ENCODE peak calls at places on chromosomes 3 and 15, in four cellular contexts. Z, M, X and C are unnamed samples.

GRCh38 chr3:69929019-69929418 is 70.5 kb upstream of the SAMMSON start:
- DNase-seq in Z (no peak), M (no peak), X (no peak), C (no peak)

GRCh38 chr3:9787714-9788113 is 4.6 kb downstream of the TADA3 start:
- DNase-seq in M (no peak), X (no peak), Z (no peak), C (peak)

GRCh38 chr3:69761896-69762789 is 22.9 kb downstream of the MITF start:
- DNase-seq in Z (no peak), X (no peak), M (no peak), C (peak)

GRCh38 chr3:194285024-194285858 is 65.9 kb downstream of the CPN2 start:
- DNase-seq in M (no peak), Z (no peak), X (no peak), C (peak)

GRCh38 chr3:194447161-194447560 is 39.6 kb downstream of the ATP13A3 start:
- DNase-seq in Z (no peak), X (no peak), M (peak), C (no peak)

GRCh38 chr15:66085128-66085527 is 168.4 kb downstream of the MEGF11 start:
- DNase-seq in Z (no peak), X (no peak), M (no peak), C (no peak)

GRCh38 chr3:173912126-173912525 is 514.6 kb downstream of the NLGN1 start:
- DNase-seq in Z (no peak), M (no peak), X (no peak), C (peak)

GRCh38 chr3:187101184-187102072 is 37.9 kb downstream of the RPL39L start:
- DNase-seq in Z (peak), M (peak), X (no peak), C (peak)

GRCh38 chr3:160554980-160555379 is 10.4 kb downstream of the KPNA4 start:
- DNase-seq in M (no peak), Z (no peak), X (no peak), C (no peak)

GRCh38 chr3:88936837-88937236 is 170.6 kb upstream of the EPHA3 start:
- DNase-seq in X (no peak), Z (no peak), M (no peak), C (no peak)

GRCh38 chr3:59766165-59766872 is 716.5 kb upstream of the CFAP20DC start:
- DNase-seq in Z (no peak), M (no peak), X (no peak), C (peak)

GRCh38 chr3:15858547-15859506 is 61.0 kb upstream of the ANKRD28 start:
- DNase-seq in M (peak), Z (peak), X (peak), C (no peak)

GRCh38 chr15:62307551-62307950 is 142.5 kb upstream of the C2CD4B start:
- DNase-seq in M (no peak), Z (no peak), X (no peak), C (peak)

GRCh38 chr15:72953306-72953705 is 99.0 kb upstream of the NEO1 start:
- DNase-seq in X (no peak), Z (no peak), M (no peak), C (no peak)

GRCh38 chr3:188061133-188061532 is 92.8 kb upstream of the LPP start:
- DNase-seq in Z (peak), M (no peak), X (no peak), C (peak)

GRCh38 chr15:76449455-76449854 is 112.9 kb downstream of the ISL2 start:
- DNase-seq in M (no peak), Z (no peak), X (no peak), C (no peak)

GRCh38 chr15:90000175-90000923 is 775 bp upstream of the ZNF710 start:
- DNase-seq in M (peak), X (no peak), Z (peak), C (peak)

GRCh38 chr3:46666471-46666845 is 27.0 kb downstream of the ALS2CL start:
- DNase-seq in X (no peak), Z (no peak), M (no peak), C (no peak)

GRCh38 chr15:99958426-99959097 is 225.3 kb upstream of the LYSMD4 start:
- DNase-seq in M (no peak), Z (no peak), X (no peak), C (no peak)

GRCh38 chr15:74315626-74316025 is 51.8 kb downstream of the CYP11A1 start:
- DNase-seq in M (peak), X (peak), Z (no peak), C (no peak)

GRCh38 chr15:85398822-85399221 is 18.4 kb downstream of the AKAP13 start:
- DNase-seq in M (no peak), Z (no peak), X (no peak), C (no peak)

GRCh38 chr3:169965562-169965961 is 1.0 kb upstream of the SEC62 start:
- DNase-seq in Z (no peak), X (no peak), M (no peak), C (no peak)

GRCh38 chr3:52490035-52490937 is 4.9 kb upstream of the STAB1 start:
- DNase-seq in X (no peak), Z (no peak), M (no peak), C (no peak)

GRCh38 chr3:53045784-53046170 is at the start of gene SFMBT1:
- DNase-seq in M (peak), Z (peak), X (no peak), C (peak)

GRCh38 chr15:66923438-66923881 is 141.9 kb upstream of the SMAD3 start:
- DNase-seq in X (no peak), M (peak), Z (no peak), C (no peak)

GRCh38 chr3:107825556-107825955 is 265.3 kb downstream of the CD47 start:
- DNase-seq in Z (no peak), M (no peak), X (no peak), C (no peak)
- TF ChIP-seq FOS in Z (no peak), M (no peak), X (no peak), C (no peak)

DNA sequence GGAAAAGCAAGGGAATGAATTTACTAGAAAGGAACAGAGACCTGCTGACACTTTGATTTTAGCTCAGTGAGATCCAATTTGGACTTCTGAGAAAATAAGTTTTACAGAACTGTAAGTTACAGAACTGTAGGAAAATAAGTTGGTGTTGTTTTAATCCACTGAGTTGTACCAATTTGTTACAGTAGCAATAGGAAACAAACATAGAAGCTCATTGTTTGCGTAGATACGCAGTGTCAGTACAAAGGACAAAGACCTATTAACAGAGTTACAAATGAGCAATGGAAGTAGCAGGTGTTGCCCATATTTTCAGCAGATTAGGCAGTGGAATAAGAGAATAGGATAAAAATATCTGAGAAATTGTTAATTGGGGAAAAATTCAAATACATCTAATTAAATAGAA is 385.8 kb upstream of the CNTN6 start:
- DNase-seq in Z (no peak), X (no peak), M (no peak), C (no peak)
- TF ChIP-seq FOS in Z (no peak), X (no peak), M (no peak), C (no peak)

DNA sequence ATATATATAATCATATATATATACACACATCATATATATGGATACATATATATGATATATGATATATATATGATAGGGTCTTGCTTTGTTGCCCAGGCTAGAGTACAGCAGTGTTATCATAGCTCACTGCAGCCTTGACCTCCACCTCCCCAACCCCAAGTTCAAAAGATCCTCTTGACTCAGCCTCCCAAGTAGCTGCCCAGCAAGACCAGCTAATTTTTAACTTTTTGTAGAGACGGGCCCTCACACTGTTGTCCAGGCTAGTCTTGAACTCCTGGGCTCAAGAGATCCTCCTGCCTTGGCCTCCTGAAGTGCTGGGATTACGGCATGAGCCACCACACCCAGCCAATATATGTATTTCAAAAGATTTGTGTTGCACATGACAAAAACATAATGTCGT is 83.0 kb downstream of the TBL1XR1 start:
- DNase-seq in Z (no peak), X (no peak), M (no peak), C (no peak)
- TF ChIP-seq FOS in Z (no peak), X (no peak), M (no peak), C (no peak)

DNA sequence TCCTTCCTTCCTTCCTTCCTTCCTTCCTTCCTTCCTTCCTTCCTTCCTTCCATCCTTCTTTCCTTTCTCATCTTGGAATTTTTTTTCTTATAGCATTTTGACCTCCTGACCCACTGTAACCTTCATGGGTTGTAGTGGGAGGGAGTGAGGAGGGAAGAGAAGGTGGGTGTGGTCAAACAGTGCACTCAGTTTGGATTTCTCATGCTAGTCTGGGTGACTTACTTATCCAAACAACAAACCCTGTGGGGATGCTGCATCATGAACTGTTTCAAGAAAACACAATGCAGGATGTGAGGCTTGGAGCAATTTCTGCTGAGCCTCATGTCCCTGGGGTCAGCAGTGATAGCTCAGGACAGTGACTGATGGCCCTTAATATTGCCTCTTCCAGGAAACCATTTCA is 61.0 kb downstream of the ADAMTSL3 start:
- DNase-seq in M (no peak), X (no peak), Z (no peak), C (no peak)
- TF ChIP-seq FOS in M (no peak), X (no peak), Z (no peak), C (no peak)

GRCh38 chr3:21326704-21327103 is 424.3 kb downstream of the ZNF385D start:
- DNase-seq in X (no peak), Z (peak), M (no peak), C (peak)
- TF ChIP-seq FOS in X (no peak), Z (no peak), M (no peak), C (no peak)